ENCODE peak calls at places on chromosomes 5 and 9, in five cellular contexts. H is right atrium auricular region, G is keratinocyte, X is lower lobe of right lung, Y is heart left ventricle. C is an unnamed sample.

GRCh38 chr5:38595149-38595725 is 38.8 kb upstream of the LIFR start:
- DNase-seq in G (peak; percentile 35), H (no peak), Y (no peak), X (no peak), C (no peak)

GRCh38 chr5:74625742-74626241 is 14.7 kb downstream of the ENC1 start:
- DNase-seq in H (no peak), G (no peak), Y (no peak), X (no peak), C (no peak)

GRCh38 chr5:154698681-154699275 is 56.4 kb upstream of the LARP1 start:
- DNase-seq in G (no peak), H (no peak), X (no peak), Y (no peak), C (no peak)

GRCh38 chr5:152125806-152126205 is 201.2 kb upstream of the GLRA1 start:
- DNase-seq in G (no peak), X (no peak), Y (no peak), H (no peak), C (no peak)

GRCh38 chr9:97363661-97364299 is 48.1 kb upstream of the TDRD7 start:
- DNase-seq in H (no peak), X (no peak), G (no peak), Y (no peak), C (no peak)

GRCh38 chr5:75928992-75929391 is 154.2 kb upstream of the SV2C start:
- DNase-seq in G (no peak), X (no peak), H (no peak), Y (no peak), C (no peak)

GRCh38 chr5:181189962-181190710 is 14.9 kb downstream of the TRIM7 start:
- DNase-seq in H (no peak), X (no peak), G (no peak), Y (no peak), C (no peak)

GRCh38 chr5:137589185-137589584 is 90.1 kb upstream of the SPOCK1 start:
- DNase-seq in G (no peak), X (no peak), Y (no peak), H (no peak), C (no peak)

GRCh38 chr5:173901705-173902104 is 13.6 kb downstream of the CPEB4 start:
- DNase-seq in H (no peak), G (no peak), Y (no peak), X (no peak), C (no peak)

GRCh38 chr5:57324159-57324558 is 150.3 kb downstream of the GPBP1 start:
- DNase-seq in H (no peak), G (no peak), Y (no peak), X (no peak), C (peak; percentile 37)

GRCh38 chr5:148905541-148905940 is 79.1 kb downstream of the ADRB2 start:
- DNase-seq in Y (no peak), X (no peak), G (no peak), H (no peak), C (no peak)

GRCh38 chr9:3906437-3907213 is 380.8 kb upstream of the RFX3 start:
- DNase-seq in Y (no peak), G (peak; percentile 45), H (peak; percentile 60), X (no peak), C (no peak)

GRCh38 chr9:135959814-135960213 is 1.4 kb downstream of the UBAC1 start:
- DNase-seq in X (no peak), H (no peak), G (no peak), Y (no peak), C (no peak)

GRCh38 chr5:59548807-59549357 is 344.6 kb downstream of the PDE4D start:
- DNase-seq in X (no peak), G (no peak), H (no peak), Y (no peak), C (no peak)

GRCh38 chr9:132312873-132313272 is 41.9 kb downstream of the SETX start:
- DNase-seq in X (no peak), H (no peak), Y (no peak), G (no peak), C (no peak)

GRCh38 chr9:87570000-87570834 is 72.5 kb downstream of the DAPK1 start:
- DNase-seq in G (no peak), H (no peak), X (no peak), Y (no peak), C (no peak)

GRCh38 chr5:146409081-146409671 is 38.0 kb upstream of the TCERG1 start:
- DNase-seq in X (no peak), G (no peak), Y (no peak), H (no peak), C (no peak)

GRCh38 chr5:73818357-73818756 is 192.4 kb downstream of the ARHGEF28 start:
- DNase-seq in G (no peak), X (no peak), H (no peak), Y (no peak), C (no peak)

GRCh38 chr5:32013658-32014057 is 160.5 kb downstream of the GOLPH3 start:
- DNase-seq in X (no peak), Y (no peak), H (no peak), G (no peak), C (no peak)

GRCh38 chr9:115291841-115292240 is 173.9 kb upstream of the TNC start:
- DNase-seq in H (no peak), Y (no peak), G (no peak), X (peak; percentile 75), C (no peak)

GRCh38 chr9:89496645-89497044 is 1.3 kb downstream of the SEMA4D start:
- DNase-seq in X (no peak), H (no peak), Y (no peak), G (no peak), C (no peak)

GRCh38 chr9:116901260-116901659 is 214.2 kb downstream of the TRIM32 start:
- DNase-seq in X (no peak), H (no peak), G (peak; percentile 9), Y (no peak), C (no peak)

GRCh38 chr5:75018805-75019587 is 33.4 kb downstream of the GCNT4 start:
- DNase-seq in Y (no peak), H (no peak), G (no peak), X (no peak), C (no peak)

GRCh38 chr5:3596261-3596825 is 711 bp downstream of the IRX1 start:
- DNase-seq in H (no peak), G (no peak), X (no peak), Y (no peak), C (no peak)
- H3K9me3 ChIP-seq in H (no peaks in the 10 kb centered on the region), G (no peaks in the 10 kb centered on the region), X (no peaks in the 10 kb centered on the region), Y (no peaks in the 10 kb centered on the region), C (no peaks in the 10 kb centered on the region)

GRCh38 chr5:1074816-1075554 is 36.9 kb downstream of the SLC12A7 start:
- DNase-seq in X (no peak), G (no peak), H (no peak), Y (no peak), C (no peak)
- H3K36me3 ChIP-seq in X (peaks cover 63% of the 10 kb centered on the region), G (no peaks in the 10 kb centered on the region), H (peaks cover 65% of the 10 kb centered on the region), Y (peaks cover 67% of the 10 kb centered on the region), C (no peaks in the 10 kb centered on the region)

GRCh38 chr9:126822278-126822677 is 17.4 kb downstream of the ZBTB43 start:
- DNase-seq in H (no peak), X (no peak), G (no peak), Y (no peak), C (no peak)

GRCh38 chr9:126813072-126813471 is 8.2 kb downstream of the ZBTB43 start:
- DNase-seq in Y (no peak), G (no peak), X (no peak), H (no peak), C (no peak)

GRCh38 chr9:126819482-126819881 is 14.6 kb downstream of the ZBTB43 start:
- DNase-seq in X (no peak), G (no peak), Y (no peak), H (no peak), C (no peak)

GRCh38 chr9:126822873-126823272 is 18.0 kb downstream of the ZBTB43 start:
- DNase-seq in H (no peak), Y (no peak), G (no peak), X (no peak), C (no peak)

DNA sequence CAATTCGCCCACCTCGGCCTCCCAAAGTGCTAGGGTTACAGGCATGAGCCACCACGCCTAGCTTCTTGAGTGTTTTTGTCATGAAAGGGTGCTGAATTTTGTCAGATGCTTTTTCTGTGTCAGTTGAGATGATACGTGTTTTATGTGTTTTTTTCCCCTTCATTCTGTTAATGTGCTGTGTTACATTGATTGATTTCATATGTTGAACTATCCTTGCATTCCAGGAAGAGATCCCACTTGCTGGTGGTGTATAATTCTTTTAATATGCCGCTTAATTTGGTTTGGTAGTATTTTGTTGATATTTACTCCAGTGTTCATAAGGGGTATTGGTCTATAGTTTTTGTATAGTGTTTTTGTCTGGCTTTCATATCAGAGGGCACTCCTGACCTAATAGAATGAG is 13.6 kb downstream of the ZBTB43 start:
- DNase-seq in H (no peak), G (no peak), Y (no peak), X (no peak), C (no peak)
- H3K9me3 ChIP-seq in H (peaks cover 40% of the 10 kb centered on the region), G (peaks cover 3% of the 10 kb centered on the region), Y (peaks cover 8% of the 10 kb centered on the region), X (peaks cover 24% of the 10 kb centered on the region), C (peaks cover 7% of the 10 kb centered on the region)

GRCh38 chr5:79301046-79301712 is 65.2 kb downstream of the JMY start:
- DNase-seq in H (no peak), G (no peak), X (no peak), Y (no peak), C (no peak)
- H3K36me3 ChIP-seq in H (peaks cover 34% of the 10 kb centered on the region), G (no peaks in the 10 kb centered on the region), X (peaks cover 45% of the 10 kb centered on the region), Y (peaks cover 26% of the 10 kb centered on the region), C (peaks cover 13% of the 10 kb centered on the region)

GRCh38 chr9:68844196-68844595 is 139.2 kb downstream of the PIP5K1B start:
- DNase-seq in G (no peak), X (no peak), Y (no peak), H (no peak), C (no peak)
- H3K9me3 ChIP-seq in G (no peaks in the 10 kb centered on the region), X (no peaks in the 10 kb centered on the region), Y (no peaks in the 10 kb centered on the region), H (no peaks in the 10 kb centered on the region), C (no peaks in the 10 kb centered on the region)

GRCh38 chr9:92639791-92640271 is 30.1 kb downstream of the IPPK start:
- DNase-seq in G (no peak), H (peak; percentile 36), Y (no peak), X (peak; percentile 22), C (no peak)

GRCh38 chr9:92639124-92639523 is 30.8 kb downstream of the IPPK start:
- DNase-seq in Y (no peak), H (no peak), X (no peak), G (no peak), C (no peak)

GRCh38 chr9:92641092-92641809 is 28.7 kb downstream of the IPPK start:
- DNase-seq in G (no peak), H (peak; percentile 52), Y (no peak), X (peak; percentile 30), C (no peak)

GRCh38 chr9:92642041-92642451 is 27.9 kb downstream of the IPPK start:
- DNase-seq in Y (no peak), X (peak; percentile 28), H (peak; percentile 49), G (no peak), C (no peak)

GRCh38 chr9:92640398-92641091 is 29.4 kb downstream of the IPPK start:
- DNase-seq in G (no peak), X (peak; percentile 37), H (peak; percentile 44), Y (no peak), C (no peak)
- H3K36me3 ChIP-seq in G (peaks cover 54% of the 10 kb centered on the region), X (peaks cover 100% of the 10 kb centered on the region), H (peaks cover 94% of the 10 kb centered on the region), Y (peaks cover 100% of the 10 kb centered on the region), C (peaks cover 1% of the 10 kb centered on the region)

DNA sequence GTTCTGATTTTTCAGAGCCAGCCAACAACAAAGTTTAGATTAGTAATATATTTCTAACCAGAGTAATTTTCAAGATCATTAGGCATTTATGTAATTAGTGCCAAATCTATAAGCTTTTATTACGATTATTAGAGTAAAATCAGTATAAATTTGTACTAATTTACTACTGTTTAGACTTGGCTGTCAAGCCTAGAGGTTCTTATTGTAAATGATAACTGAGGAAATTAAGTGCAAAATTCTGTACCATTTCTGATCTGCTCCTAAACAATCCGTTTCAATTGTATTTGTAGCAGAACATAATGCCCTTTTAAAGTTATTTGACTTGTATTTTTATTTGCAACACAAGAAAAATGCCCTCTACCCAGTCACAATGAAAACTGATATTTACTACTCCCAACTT is 1.1 kb upstream of the OTP start:
- DNase-seq in H (no peak), Y (no peak), G (no peak), X (no peak), C (no peak)
- H3K9me3 ChIP-seq in H (peaks cover 9% of the 10 kb centered on the region), Y (no peaks in the 10 kb centered on the region), G (peaks cover 5% of the 10 kb centered on the region), X (no peaks in the 10 kb centered on the region), C (peaks cover 20% of the 10 kb centered on the region)

C was measured in naive thymus-derived CD4-positive, alpha-beta T cell.